ENCODE peak calls at places on chromosome 4, in seven cellular contexts. G is fibroblast of the conjunctiva, B is aorta, C is choroid plexus epithelial cell, M is A172, K is GM23338, W is left ventricle myocardium superior. X is an unnamed sample.

GRCh38 chr4:15906024-15906443 is 32.5 kb downstream of the FGFBP1 start:
- DNase-seq in G (no peak), M (peak; percentile 47), K (peak; percentile 75), B (no peak), C (no peak), W (peak; percentile 31), X (no peak)

GRCh38 chr4:77734928-77735327 is 84.2 kb downstream of the CNOT6L start:
- DNase-seq in K (peak; percentile 58), B (no peak), M (peak; percentile 53), G (no peak), W (no peak), C (peak; percentile 90), X (peak; percentile 7)

GRCh38 chr4:121316091-121316490 is 64.7 kb downstream of the QRFPR start:
- DNase-seq in B (no peak), K (no peak), M (no peak), G (no peak), W (no peak), C (peak; percentile 8), X (no peak)

GRCh38 chr4:4792516-4792915 is 66.9 kb upstream of the MSX1 start:
- DNase-seq in K (no peak), B (no peak), W (no peak), G (no peak), M (no peak), C (no peak), X (no peak)

GRCh38 chr4:169663894-169664293 is 43.5 kb downstream of the CLCN3 start:
- DNase-seq in B (no peak), C (peak; percentile 30), W (no peak), G (no peak), M (peak; percentile 62), K (no peak), X (no peak)

GRCh38 chr4:101418055-101418454 is 70.7 kb upstream of the PPP3CA start:
- DNase-seq in K (no peak), M (peak; percentile 22), W (no peak), C (peak; percentile 27), G (no peak), B (no peak), X (no peak)

GRCh38 chr4:4325321-4325720 is 35.3 kb downstream of the ZBTB49 start:
- DNase-seq in B (no peak), C (no peak), W (no peak), K (no peak), G (no peak), M (no peak), X (no peak)

GRCh38 chr4:39712819-39713607 is 15.1 kb downstream of the UBE2K start:
- DNase-seq in M (no peak), G (no peak), W (no peak), C (no peak), K (no peak), B (no peak), X (no peak)

GRCh38 chr4:89294583-89295244 is 12.9 kb downstream of the GPRIN3 start:
- DNase-seq in G (no peak), C (no peak), K (no peak), M (no peak), W (no peak), B (no peak), X (no peak)

GRCh38 chr4:136985683-136986082 is 546.6 kb downstream of the PCDH18 start:
- DNase-seq in W (no peak), M (no peak), B (no peak), K (no peak), C (no peak), G (no peak), X (no peak)

GRCh38 chr4:159297088-159297487 is 194.2 kb downstream of the RAPGEF2 start:
- DNase-seq in C (peak; percentile 51), K (no peak), W (no peak), G (no peak), B (no peak), M (no peak), X (no peak)

GRCh38 chr4:179605196-179605595 is 2163.0 kb upstream of the AGA start:
- DNase-seq in B (no peak), M (peak; percentile 14), G (peak; percentile 18), C (peak; percentile 1), K (no peak), W (no peak), X (no peak)

GRCh38 chr4:76562851-76563803 is 128.1 kb downstream of the SHROOM3 start:
- DNase-seq in K (no peak), C (peak; percentile 98), M (no peak), W (no peak), B (no peak), G (no peak), X (no peak)

GRCh38 chr4:73615613-73616012 is 4.6 kb downstream of the RASSF6 start:
- DNase-seq in G (no peak), K (peak; percentile 87), C (peak; percentile 39), M (no peak), W (no peak), B (no peak), X (no peak)

GRCh38 chr4:92198711-92199110 is 105.1 kb upstream of the GRID2 start:
- DNase-seq in K (no peak), B (no peak), G (peak; percentile 37), W (no peak), M (peak; percentile 2), C (peak; percentile 67), X (no peak)

GRCh38 chr4:183571350-183572076 is 66.7 kb downstream of the ING2 start:
- DNase-seq in G (no peak), K (peak; percentile 37), M (no peak), B (no peak), W (peak; percentile 42), C (peak; percentile 69), X (no peak)

GRCh38 chr4:18571252-18571885 is 549.8 kb upstream of the LCORL start:
- DNase-seq in K (no peak), C (no peak), G (no peak), W (no peak), B (no peak), M (no peak), X (no peak)